ENCODE peak calls at places on chromosomes 2 and 18, in four cellular contexts. One of them, this sample, is unnamed. For H3K9me3, the result is how much of the 10 kb centered on the place peaks cover.

GRCh38 chr18:8948471-8949149 is 153.9 kb upstream of the NDUFV2 start:
- DNase-seq in heart left ventricle: no peak
- DNase-seq in A549: peak
- DNase-seq in body of pancreas: no peak
- DNase-seq in this sample: no peak

GRCh38 chr2:17148298-17149228 is 369.7 kb downstream of the RAD51AP2 start:
- DNase-seq in body of pancreas: peak
- DNase-seq in A549: peak
- DNase-seq in heart left ventricle: no peak
- DNase-seq in this sample: no peak

GRCh38 chr2:224925822-224926124 is 116.5 kb downstream of the DOCK10 start:
- DNase-seq in heart left ventricle: no peak
- DNase-seq in body of pancreas: no peak
- DNase-seq in A549: no peak
- DNase-seq in this sample: no peak

GRCh38 chr2:232870766-232871371 is 805 bp downstream of the SNORC start:
- DNase-seq in A549: no peak
- DNase-seq in heart left ventricle: no peak
- DNase-seq in body of pancreas: no peak
- DNase-seq in this sample: no peak

GRCh38 chr2:60515751-60516226 is 37.7 kb downstream of the BCL11A start:
- DNase-seq in body of pancreas: no peak
- DNase-seq in A549: no peak
- DNase-seq in heart left ventricle: no peak
- DNase-seq in this sample: no peak

GRCh38 chr18:36349552-36349951 is 52.0 kb downstream of the FHOD3 start:
- DNase-seq in body of pancreas: peak
- DNase-seq in heart left ventricle: no peak
- DNase-seq in A549: peak
- DNase-seq in this sample: no peak

GRCh38 chr2:203636896-203637818 is 69.3 kb upstream of the CD28 start:
- DNase-seq in A549: no peak
- DNase-seq in body of pancreas: no peak
- DNase-seq in heart left ventricle: peak
- DNase-seq in this sample: no peak

GRCh38 chr2:217090024-217090473 is 230.2 kb upstream of the TNP1 start:
- DNase-seq in body of pancreas: no peak
- DNase-seq in heart left ventricle: no peak
- DNase-seq in A549: no peak
- DNase-seq in this sample: no peak

GRCh38 chr2:72211777-72212515 is 64.3 kb upstream of the CYP26B1 start:
- DNase-seq in body of pancreas: no peak
- DNase-seq in heart left ventricle: no peak
- DNase-seq in A549: no peak
- DNase-seq in this sample: no peak

GRCh38 chr2:221500501-221501209 is 71.4 kb downstream of the EPHA4 start:
- DNase-seq in heart left ventricle: no peak
- DNase-seq in A549: no peak
- DNase-seq in body of pancreas: no peak
- DNase-seq in this sample: no peak

GRCh38 chr2:8582850-8583399 is 98.9 kb upstream of the ID2 start:
- DNase-seq in body of pancreas: no peak
- DNase-seq in heart left ventricle: peak
- DNase-seq in A549: no peak
- DNase-seq in this sample: no peak

GRCh38 chr2:202339052-202339870 is 36.9 kb upstream of the BMPR2 start:
- DNase-seq in heart left ventricle: no peak
- DNase-seq in A549: peak
- DNase-seq in body of pancreas: no peak
- DNase-seq in this sample: no peak

GRCh38 chr2:178843688-178844087 is 36.5 kb upstream of the TTN start:
- DNase-seq in A549: no peak
- DNase-seq in heart left ventricle: no peak
- DNase-seq in body of pancreas: no peak
- DNase-seq in this sample: no peak

GRCh38 chr2:3520591-3520990 is 1.3 kb upstream of the ADI1 start:
- DNase-seq in A549: no peak
- DNase-seq in heart left ventricle: no peak
- DNase-seq in body of pancreas: no peak
- DNase-seq in this sample: no peak
- H3K4me3 ChIP-seq in A549: no peak
- H3K4me3 ChIP-seq in heart left ventricle: peak
- H3K4me3 ChIP-seq in body of pancreas: no peak
- H3K4me3 ChIP-seq in this sample: no peak

GRCh38 chr2:37201766-37202165 is 5.5 kb downstream of the CEBPZOS start:
- DNase-seq in A549: no peak
- DNase-seq in body of pancreas: no peak
- DNase-seq in heart left ventricle: no peak
- DNase-seq in this sample: no peak

GRCh38 chr2:37196320-37197195 is at the start of gene CEBPZOS:
- DNase-seq in A549: peak
- DNase-seq in heart left ventricle: peak
- DNase-seq in body of pancreas: peak
- DNase-seq in this sample: peak

GRCh38 chr2:37203708-37204107 is 7.4 kb downstream of the CEBPZOS start:
- DNase-seq in heart left ventricle: no peak
- DNase-seq in A549: no peak
- DNase-seq in body of pancreas: no peak
- DNase-seq in this sample: no peak

GRCh38 chr2:37201208-37201607 is 4.9 kb downstream of the CEBPZOS start:
- DNase-seq in A549: no peak
- DNase-seq in body of pancreas: no peak
- DNase-seq in heart left ventricle: no peak
- DNase-seq in this sample: no peak

DNA sequence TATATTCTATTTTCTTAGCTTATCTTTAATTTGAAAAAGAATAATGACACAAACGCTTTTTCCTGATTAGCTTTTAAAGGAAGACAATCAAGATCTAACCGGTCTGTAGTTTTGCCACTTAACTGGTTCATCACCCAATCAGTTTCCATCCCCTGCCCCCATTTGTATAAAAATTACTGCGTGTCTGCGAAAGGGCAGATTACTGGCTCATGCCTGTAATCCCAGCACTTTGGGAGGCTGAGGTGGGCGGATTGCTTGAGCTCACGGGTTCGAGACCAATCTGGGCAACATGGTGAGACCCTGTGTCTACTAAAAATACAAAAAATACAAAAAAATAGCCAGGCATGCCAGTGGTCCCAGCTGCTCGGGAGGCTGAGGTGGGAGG is 2.4 kb downstream of the CEBPZOS start:
- DNase-seq in heart left ventricle: no peak
- DNase-seq in body of pancreas: no peak
- DNase-seq in A549: no peak
- DNase-seq in this sample: no peak
- H3K27ac ChIP-seq in heart left ventricle: no peak
- H3K27ac ChIP-seq in body of pancreas: no peak
- H3K27ac ChIP-seq in A549: no peak
- H3K27ac ChIP-seq in this sample: peak

DNA sequence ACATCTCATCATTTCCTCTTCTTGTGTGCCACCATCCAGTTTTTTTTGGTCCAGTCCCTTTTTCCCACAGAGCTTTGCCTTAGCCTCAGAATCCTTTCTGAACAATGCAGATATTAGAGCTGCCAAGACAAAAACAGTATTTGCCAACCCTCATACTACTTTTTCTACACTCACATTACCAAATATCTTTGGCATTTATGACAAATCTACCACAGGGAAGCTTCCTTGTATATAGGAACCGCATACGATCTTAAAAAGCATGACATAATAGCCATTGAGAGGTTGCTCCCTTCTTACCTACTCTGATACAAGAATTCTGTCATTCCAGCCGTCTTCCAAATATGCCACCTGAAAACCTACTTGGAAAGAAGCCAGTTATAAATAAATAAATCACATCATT is 9.4 kb downstream of the ZNF24 start:
- DNase-seq in body of pancreas: no peak
- DNase-seq in A549: no peak
- DNase-seq in heart left ventricle: no peak
- DNase-seq in this sample: no peak
- H3K9me3 ChIP-seq in body of pancreas: under half
- H3K9me3 ChIP-seq in A549: half or more
- H3K9me3 ChIP-seq in heart left ventricle: under half
- H3K9me3 ChIP-seq in this sample: under half

GRCh38 chr2:207939342-207940108 is 85.8 kb downstream of the PLEKHM3 start:
- DNase-seq in body of pancreas: no peak
- DNase-seq in A549: no peak
- DNase-seq in heart left ventricle: no peak
- DNase-seq in this sample: no peak
- H3K4me3 ChIP-seq in body of pancreas: no peak
- H3K4me3 ChIP-seq in A549: no peak
- H3K4me3 ChIP-seq in heart left ventricle: no peak
- H3K4me3 ChIP-seq in this sample: no peak

GRCh38 chr2:26177122-26177521 is 4.2 kb downstream of the GAREM2 start:
- DNase-seq in body of pancreas: no peak
- DNase-seq in A549: no peak
- DNase-seq in heart left ventricle: no peak
- DNase-seq in this sample: no peak

GRCh38 chr2:26178246-26178645 is 5.4 kb downstream of the GAREM2 start:
- DNase-seq in body of pancreas: no peak
- DNase-seq in heart left ventricle: no peak
- DNase-seq in A549: no peak
- DNase-seq in this sample: no peak

GRCh38 chr2:26178746-26179436 is 6.0 kb downstream of the GAREM2 start:
- DNase-seq in body of pancreas: no peak
- DNase-seq in A549: no peak
- DNase-seq in heart left ventricle: no peak
- DNase-seq in this sample: no peak

GRCh38 chr2:26182441-26182840 is 9.6 kb downstream of the GAREM2 start:
- DNase-seq in heart left ventricle: no peak
- DNase-seq in body of pancreas: no peak
- DNase-seq in A549: no peak
- DNase-seq in this sample: no peak

DNA sequence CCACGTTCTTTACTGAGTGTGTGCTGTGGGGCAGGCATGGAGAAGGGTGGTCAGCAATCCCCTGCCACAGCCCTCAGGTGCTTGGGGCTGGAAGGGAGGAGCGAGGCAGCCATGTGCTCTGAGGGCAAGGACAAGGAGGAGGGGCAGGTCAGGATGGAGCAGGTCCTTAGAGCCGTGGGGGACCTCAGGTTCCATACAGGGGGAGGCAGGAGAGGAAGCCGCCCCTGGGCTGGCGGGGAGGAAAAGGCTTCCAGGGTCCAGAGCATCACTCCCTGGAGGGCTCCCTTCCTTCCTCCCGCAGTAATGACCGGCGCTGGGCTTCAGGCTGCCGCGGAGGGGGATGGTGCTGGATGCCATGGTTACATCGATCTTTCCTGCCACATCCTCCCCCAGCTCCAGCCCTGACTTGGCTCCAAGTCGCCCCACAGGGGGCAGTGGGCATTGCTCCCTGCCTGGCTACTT is 6.6 kb downstream of the GAREM2 start:
- DNase-seq in body of pancreas: no peak
- DNase-seq in A549: no peak
- DNase-seq in heart left ventricle: no peak
- DNase-seq in this sample: no peak
- H3K27ac ChIP-seq in body of pancreas: no peak
- H3K27ac ChIP-seq in A549: peak
- H3K27ac ChIP-seq in heart left ventricle: no peak
- H3K27ac ChIP-seq in this sample: no peak

DNA sequence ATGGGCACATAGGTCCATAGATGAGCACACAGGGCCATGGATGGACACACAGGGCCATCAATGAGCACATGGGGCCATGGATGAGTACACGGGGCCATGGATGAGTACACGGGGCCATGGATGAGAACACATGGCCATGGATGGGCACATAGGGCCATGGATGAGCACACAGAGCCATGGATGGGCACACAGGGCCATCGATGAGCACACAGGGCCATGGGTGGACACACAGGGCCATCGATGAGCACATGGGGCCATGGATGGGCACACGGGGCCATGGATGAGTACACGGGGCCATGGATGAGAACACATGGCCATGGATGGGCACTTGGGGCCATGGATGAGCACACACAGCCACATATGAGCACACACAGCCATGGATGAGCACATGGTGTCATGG is 192.6 kb upstream of the HDAC4 start:
- DNase-seq in body of pancreas: peak
- DNase-seq in heart left ventricle: no peak
- DNase-seq in A549: no peak
- DNase-seq in this sample: no peak
- H3K9me3 ChIP-seq in body of pancreas: under half
- H3K9me3 ChIP-seq in heart left ventricle: under half
- H3K9me3 ChIP-seq in A549: under half
- H3K9me3 ChIP-seq in this sample: under half

This sample was measured in effector memory CD4-positive, alpha-beta T cell.